ENCODE peak calls at places on chromosome 12, in four cellular contexts. O is hepatocyte, E is bronchial epithelial cell, J is NB4. V is an unnamed sample.

GRCh38 chr12:108457006-108457733 is 57.9 kb upstream of the FICD start:
- DNase-seq in O (peak), E (peak), J (peak), V (no peak)

GRCh38 chr12:83514372-83514771 is 827.7 kb downstream of the TMTC2 start:
- DNase-seq in E (peak), J (no peak), O (no peak), V (no peak)

GRCh38 chr12:132734206-132734605 is 23.6 kb downstream of the PGAM5 start:
- DNase-seq in E (no peak), J (no peak), O (no peak), V (no peak)

GRCh38 chr12:132806857-132807256 is 21.8 kb downstream of the GOLGA3 start:
- DNase-seq in E (no peak), O (no peak), J (no peak), V (no peak)

GRCh38 chr12:24933694-24934407 is 15.1 kb downstream of the BCAT1 start:
- DNase-seq in O (no peak), J (no peak), E (no peak), V (no peak)

GRCh38 chr12:64081020-64081419 is 141.1 kb downstream of the KICS2 start:
- DNase-seq in O (no peak), J (no peak), E (no peak), V (no peak)

GRCh38 chr12:124510301-124510970 is 57.0 kb downstream of the NCOR2 start:
- DNase-seq in J (peak), E (no peak), O (no peak), V (no peak)

GRCh38 chr12:91877022-91877421 is 268.6 kb downstream of the BTG1 start:
- DNase-seq in E (peak), O (no peak), J (peak), V (no peak)

GRCh38 chr12:89781961-89782360 is 73.3 kb upstream of the ATP2B1 start:
- DNase-seq in J (no peak), O (no peak), E (no peak), V (no peak)

GRCh38 chr12:52372216-52373154 is 5.2 kb upstream of the KRT85 start:
- DNase-seq in O (peak), E (peak), J (peak), V (no peak)

GRCh38 chr12:32532415-32532814 is 133.1 kb downstream of the FGD4 start:
- DNase-seq in O (no peak), E (no peak), J (no peak), V (no peak)

GRCh38 chr12:128336506-128336905 is 69.5 kb downstream of the TMEM132C start:
- DNase-seq in J (no peak), O (no peak), E (no peak), V (no peak)

GRCh38 chr12:19712041-19712440 is 272.7 kb downstream of the AEBP2 start:
- DNase-seq in O (no peak), E (peak), J (peak), V (no peak)

GRCh38 chr12:19299765-19300164 is 139.5 kb upstream of the AEBP2 start:
- DNase-seq in O (peak), J (peak), E (peak), V (no peak)

GRCh38 chr12:28415755-28416154 is 225.5 kb downstream of the CCDC91 start:
- DNase-seq in E (peak), J (no peak), O (no peak), V (no peak)

GRCh38 chr12:121227294-121227693 is 17.4 kb downstream of the P2RX4 start:
- DNase-seq in O (peak), E (peak), J (no peak), V (peak)

GRCh38 chr12:11675952-11676505 is 26.6 kb downstream of the ETV6 start:
- DNase-seq in E (no peak), O (no peak), J (no peak), V (no peak)

GRCh38 chr12:75087656-75088055 is 122.0 kb downstream of the KCNC2 start:
- DNase-seq in O (peak), E (no peak), J (peak), V (no peak)

GRCh38 chr12:93134893-93135285 is 205.8 kb upstream of the EEA1 start:
- DNase-seq in E (no peak), O (peak), J (peak), V (no peak)
- H3K4me3 ChIP-seq in E (no peak), O (no peak), J (no peak), V (no peak)

DNA sequence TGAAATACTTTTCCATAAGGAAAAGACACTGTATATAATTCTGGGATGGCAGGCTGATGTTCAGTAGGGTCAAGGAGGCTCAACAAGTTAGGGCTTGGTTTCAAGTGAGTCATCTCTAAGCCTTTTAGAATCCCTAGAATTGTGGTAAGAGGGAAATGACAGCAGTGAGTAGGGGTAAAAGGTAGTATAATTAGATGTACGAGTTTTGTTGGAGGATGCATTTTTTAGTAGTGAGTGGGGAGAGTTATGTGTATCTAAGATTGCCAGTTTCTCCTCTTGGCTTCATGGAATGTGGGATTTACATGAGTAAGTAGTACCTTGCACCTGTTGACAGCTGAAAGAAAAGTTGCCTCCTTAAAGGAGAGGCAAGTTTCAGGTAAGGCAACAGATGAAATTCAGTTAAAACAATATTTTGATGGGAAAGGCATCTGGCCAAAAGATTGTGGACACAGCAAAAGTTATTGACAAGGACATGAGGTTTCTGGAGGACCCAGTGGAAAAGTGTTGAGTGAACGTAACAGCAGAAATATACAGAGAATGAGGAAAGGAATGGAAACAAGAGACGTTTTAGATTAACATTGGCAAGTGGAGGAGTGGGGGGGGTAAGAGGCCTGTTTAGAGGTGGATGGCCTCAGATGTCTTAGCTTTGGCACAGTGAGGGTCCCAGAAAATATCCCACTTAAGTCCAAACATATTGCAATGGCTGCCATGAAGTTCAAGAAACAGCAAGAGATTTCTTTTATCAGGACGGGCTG is 21.8 kb downstream of the LMO3 start:
- DNase-seq in O (no peak), J (no peak), E (peak), V (no peak)
- H3K4me3 ChIP-seq in O (no peak), J (no peak), E (no peak), V (no peak)

DNA sequence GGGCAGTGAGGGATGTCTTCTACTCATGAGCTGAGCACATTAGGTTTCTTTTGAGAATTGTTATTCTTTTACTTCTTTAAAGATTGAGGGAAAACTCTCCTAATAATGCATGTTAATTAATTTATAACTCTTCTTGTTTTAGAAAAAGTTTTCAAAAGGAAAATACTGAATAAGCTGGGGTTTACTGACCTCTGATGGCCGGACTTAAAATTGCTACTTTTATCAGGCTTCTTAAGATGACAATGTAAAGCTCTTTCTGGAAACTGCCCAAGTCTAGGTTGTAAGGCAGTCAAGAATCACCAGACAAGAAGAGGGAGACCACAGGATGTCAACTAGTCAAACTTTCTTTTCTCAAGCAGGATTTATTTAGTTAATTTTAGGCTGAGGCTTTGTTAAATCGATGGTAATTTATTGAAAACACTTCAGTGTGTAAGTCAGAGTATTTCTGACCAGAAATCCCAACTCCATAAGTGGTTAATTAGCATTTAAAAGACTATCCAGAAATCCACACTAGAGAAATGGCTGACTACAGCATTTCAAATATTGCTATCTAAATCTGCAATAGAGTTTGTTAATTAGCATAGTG is 82.1 kb downstream of the AVPR1A start:
- DNase-seq in E (peak), O (peak), J (peak), V (no peak)
- H3K4me3 ChIP-seq in E (no peak), O (no peak), J (no peak), V (no peak)

DNA sequence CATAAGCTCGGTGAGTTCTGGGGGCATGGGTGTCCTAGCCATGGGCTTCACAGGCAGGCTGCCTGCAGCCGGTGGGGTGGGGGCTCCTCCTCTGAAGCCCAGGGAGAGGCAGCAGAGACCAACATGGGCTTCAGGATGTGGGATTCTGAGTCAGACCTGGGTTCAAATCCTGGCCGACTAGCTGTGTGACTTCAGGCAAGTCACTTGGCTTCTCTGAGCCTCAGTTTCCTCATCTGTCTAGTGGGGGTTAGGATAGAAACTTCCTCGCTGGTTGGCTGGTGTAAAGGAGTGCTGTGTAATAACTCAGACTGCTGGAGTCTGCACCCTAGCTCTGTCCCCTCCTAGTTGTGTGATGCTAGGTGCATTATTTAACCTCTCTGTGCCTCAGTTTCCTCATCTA is 12.2 kb downstream of the RNFT2 start:
- DNase-seq in J (no peak), O (no peak), E (no peak), V (no peak)
- H3K4me3 ChIP-seq in J (no peak), O (no peak), E (no peak), V (no peak)

GRCh38 chr12:48123169-48123568 is 4.0 kb downstream of the PFKM start:
- DNase-seq in E (no peak), O (no peak), J (no peak), V (no peak)
- H3K4me3 ChIP-seq in E (no peak), O (no peak), J (no peak), V (no peak)

GRCh38 chr12:95124106-95124505 is 50.7 kb upstream of the NR2C1 start:
- DNase-seq in J (no peak), E (no peak), O (no peak), V (no peak)
- H3K4me3 ChIP-seq in J (no peak), E (no peak), O (no peak), V (no peak)

DNA sequence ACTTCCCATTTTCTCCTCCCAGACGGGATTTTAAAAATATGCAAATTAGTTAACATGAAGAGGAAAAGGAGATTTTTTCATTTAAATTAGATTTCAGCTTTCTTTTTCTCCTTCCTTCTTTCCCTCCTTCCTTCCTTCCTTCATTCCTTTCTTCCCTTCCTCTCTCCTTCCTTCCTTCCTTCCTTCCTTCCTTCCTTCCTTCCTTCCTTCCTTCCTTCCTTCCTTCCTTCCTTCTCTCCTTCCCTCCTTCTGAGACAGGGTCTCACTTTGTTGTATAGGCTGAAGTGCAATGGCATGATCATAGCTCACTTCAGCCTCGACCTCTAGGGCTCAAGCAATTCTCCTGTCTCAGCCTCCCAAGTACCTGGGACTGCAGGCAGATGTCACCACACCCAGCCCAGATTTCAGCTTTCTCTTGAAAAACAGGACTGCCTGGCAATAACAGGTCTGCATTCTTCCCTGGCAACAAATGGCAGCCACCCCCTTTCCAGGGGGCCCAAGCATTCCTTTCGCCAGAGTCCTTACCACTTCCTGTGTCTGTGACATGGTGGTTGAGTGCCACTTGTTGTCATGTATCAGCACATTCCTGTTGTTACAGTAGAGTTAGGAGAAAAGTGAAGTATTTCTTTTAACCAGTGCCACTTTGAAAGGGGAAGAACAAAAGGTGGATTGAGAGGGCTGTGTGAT is 119.1 kb downstream of the PTPN11 start:
- DNase-seq in E (no peak), O (peak), J (peak), V (peak)
- H3K4me3 ChIP-seq in E (no peak), O (no peak), J (no peak), V (no peak)

GRCh38 chr12:94622475-94622874 is 27.9 kb downstream of the TMCC3 start:
- DNase-seq in E (peak), J (no peak), O (no peak), V (no peak)
- H3K4me3 ChIP-seq in E (no peak), J (no peak), O (no peak), V (no peak)

GRCh38 chr12:68240079-68240478 is 13.3 kb downstream of the IL22 start:
- DNase-seq in J (peak), O (peak), E (peak), V (no peak)
- H3K4me3 ChIP-seq in J (no peak), O (no peak), E (no peak), V (no peak)

GRCh38 chr12:104303538-104304151 is at the start of gene EID3:
- DNase-seq in O (peak), J (no peak), E (peak), V (peak)

GRCh38 chr12:104306943-104307654 is 3.6 kb downstream of the EID3 start:
- DNase-seq in J (no peak), E (no peak), O (no peak), V (no peak)

GRCh38 chr12:104305349-104305748 is 1.8 kb downstream of the EID3 start:
- DNase-seq in E (no peak), J (no peak), O (no peak), V (no peak)

GRCh38 chr12:104306376-104306775 is 2.8 kb downstream of the EID3 start:
- DNase-seq in J (no peak), O (no peak), E (no peak), V (no peak)

GRCh38 chr12:104304261-104305004 is 894 bp downstream of the EID3 start:
- DNase-seq in J (no peak), O (no peak), E (no peak), V (no peak)
- H3K4me3 ChIP-seq in J (no peak), O (peak), E (no peak), V (peak)

V was measured in left lung.